ENCODE peak calls at places on chromosome 12, in four cellular contexts. L, Q, W and N are unnamed samples.

GRCh38 chr12:120846721-120847120 is 57.4 kb downstream of the SPPL3 start:
- ATAC-seq in L (no peak), Q (no peak), W (no peak), N (no peak)

GRCh38 chr12:56087220-56087619 is 7.3 kb downstream of the ERBB3 start:
- ATAC-seq in L (peak), Q (peak), W (peak), N (no peak)

GRCh38 chr12:53701518-53702264 is 25.6 kb downstream of the CALCOCO1 start:
- ATAC-seq in L (peak), Q (peak), W (peak), N (peak)

GRCh38 chr12:101594700-101595099 is at the start of gene MYBPC1:
- ATAC-seq in L (peak), Q (no peak), W (peak), N (no peak)

GRCh38 chr12:108635201-108635996 is 1.7 kb upstream of the SELPLG start:
- ATAC-seq in L (no peak), Q (no peak), W (no peak), N (no peak)

GRCh38 chr12:122148657-122149056 is 25.4 kb downstream of the IL31 start:
- ATAC-seq in L (no peak), Q (no peak), W (peak), N (peak)

GRCh38 chr12:102954143-102954542 is 3.3 kb upstream of the ASCL1 start:
- ATAC-seq in L (no peak), Q (no peak), W (no peak), N (no peak)

GRCh38 chr12:53221203-53222076 is 10.6 kb downstream of the RARG start:
- ATAC-seq in L (peak), Q (peak), W (peak), N (peak)

GRCh38 chr12:21353948-21354347 is 18.8 kb upstream of the IAPP start:
- ATAC-seq in L (no peak), Q (no peak), W (no peak), N (no peak)

GRCh38 chr12:91988076-91988475 is 157.6 kb downstream of the BTG1 start:
- ATAC-seq in L (no peak), Q (no peak), W (no peak), N (peak)

GRCh38 chr12:93727195-93727811 is 50.1 kb downstream of the CRADD start:
- ATAC-seq in L (no peak), Q (peak), W (peak), N (peak)

GRCh38 chr12:72178244-72178643 is 93.9 kb upstream of the TRHDE start:
- ATAC-seq in L (no peak), Q (no peak), W (no peak), N (no peak)

GRCh38 chr12:114015851-114016250 is 49.7 kb upstream of the RBM19 start:
- ATAC-seq in L (no peak), Q (no peak), W (no peak), N (no peak)

GRCh38 chr12:89383235-89384049 is 31.1 kb upstream of the DUSP6 start:
- ATAC-seq in L (no peak), Q (no peak), W (peak), N (peak)

GRCh38 chr12:116551952-116552749 is 7.0 kb upstream of the MAP1LC3B2 start:
- ATAC-seq in L (no peak), Q (no peak), W (no peak), N (no peak)

GRCh38 chr12:113504917-113505316 is 33.2 kb upstream of the LHX5 start:
- ATAC-seq in L (no peak), Q (no peak), W (no peak), N (no peak)

GRCh38 chr12:47741340-47741703 is 16.0 kb upstream of the ENDOU start:
- ATAC-seq in L (peak), Q (no peak), W (no peak), N (no peak)

GRCh38 chr12:117015811-117016210 is 83.4 kb downstream of the TESC start:
- ATAC-seq in L (no peak), Q (no peak), W (no peak), N (no peak)

GRCh38 chr12:71195338-71195896 is 37.6 kb upstream of the TSPAN8 start:
- ATAC-seq in L (no peak), Q (no peak), W (no peak), N (no peak)

GRCh38 chr12:114508529-114509129 is 102.7 kb upstream of the TBX5 start:
- ATAC-seq in L (peak), Q (peak), W (peak), N (peak)

GRCh38 chr12:19236656-19237055 is 107.1 kb downstream of the PLEKHA5 start:
- ATAC-seq in L (no peak), Q (no peak), W (no peak), N (no peak)

GRCh38 chr12:12202105-12202504 is 64.7 kb downstream of the LRP6 start:
- ATAC-seq in L (no peak), Q (no peak), W (no peak), N (no peak)

GRCh38 chr12:124774054-124774461 is 89.6 kb downstream of the SCARB1 start:
- ATAC-seq in L (no peak), Q (no peak), W (no peak), N (no peak)

GRCh38 chr12:106066726-106067325 is 71.9 kb downstream of the NUAK1 start:
- ATAC-seq in L (no peak), Q (no peak), W (no peak), N (no peak)

GRCh38 chr12:121578230-121579189 is 2.3 kb downstream of the KDM2B start:
- ATAC-seq in L (no peak), Q (no peak), W (no peak), N (peak)

GRCh38 chr12:32400114-32400672 is 835 bp downstream of the FGD4 start:
- ATAC-seq in L (no peak), Q (peak), W (peak), N (no peak)

GRCh38 chr12:114735680-114736374 is 51.9 kb upstream of the TBX3 start:
- ATAC-seq in L (no peak), Q (no peak), W (no peak), N (no peak)

GRCh38 chr12:69916541-69917270 is 91.7 kb downstream of the MYRFL start:
- ATAC-seq in L (no peak), Q (no peak), W (no peak), N (peak)

GRCh38 chr12:91001306-91001705 is 3.5 kb downstream of the EPYC start:
- ATAC-seq in L (no peak), Q (peak), W (no peak), N (no peak)

GRCh38 chr12:59304077-59304721 is 291.6 kb upstream of the SLC16A7 start:
- ATAC-seq in L (no peak), Q (no peak), W (no peak), N (no peak)

GRCh38 chr12:128817115-128818015 is 6.4 kb downstream of the SLC15A4 start:
- ATAC-seq in L (no peak), Q (peak), W (peak), N (peak)

GRCh38 chr12:105321125-105321524 is 9.4 kb upstream of the C12orf75 start:
- ATAC-seq in L (peak), Q (no peak), W (no peak), N (no peak)

GRCh38 chr12:19082365-19082911 is 47.1 kb upstream of the PLEKHA5 start:
- ATAC-seq in L (no peak), Q (no peak), W (no peak), N (no peak)

GRCh38 chr12:91273542-91273941 is 90.9 kb upstream of the DCN start:
- ATAC-seq in L (no peak), Q (peak), W (no peak), N (peak)

GRCh38 chr12:20602671-20603402 is 92.3 kb upstream of the SLCO1C1 start:
- ATAC-seq in L (no peak), Q (peak), W (peak), N (peak)

GRCh38 chr12:113461666-113462065 is 10.0 kb downstream of the LHX5 start:
- ATAC-seq in L (peak), Q (no peak), W (peak), N (no peak)

GRCh38 chr12:105329926-105330282 is 587 bp upstream of the C12orf75 start:
- ATAC-seq in L (no peak), Q (no peak), W (peak), N (no peak)

GRCh38 chr12:92234533-92234932 is 88.9 kb upstream of the BTG1 start:
- ATAC-seq in L (no peak), Q (no peak), W (no peak), N (no peak)

GRCh38 chr12:114168061-114168460 is 201.9 kb upstream of the RBM19 start:
- ATAC-seq in L (no peak), Q (no peak), W (no peak), N (no peak)

GRCh38 chr12:52186135-52186840 is 5.5 kb downstream of the KRT80 start:
- ATAC-seq in L (peak), Q (no peak), W (peak), N (no peak)

GRCh38 chr12:130286741-130287140 is 50.9 kb upstream of the PIWIL1 start:
- ATAC-seq in L (no peak), Q (no peak), W (no peak), N (no peak)

GRCh38 chr12:130286041-130286440 is 51.6 kb upstream of the PIWIL1 start:
- ATAC-seq in L (no peak), Q (no peak), W (no peak), N (no peak)

GRCh38 chr12:130280226-130280625 is 57.5 kb upstream of the PIWIL1 start:
- ATAC-seq in L (no peak), Q (no peak), W (no peak), N (no peak)

GRCh38 chr12:130281157-130281799 is 56.4 kb upstream of the PIWIL1 start:
- ATAC-seq in L (peak), Q (peak), W (peak), N (no peak)
- TF ChIP-seq CTCF in L (no peak), Q (peak), W (peak), N (no peak)

DNA sequence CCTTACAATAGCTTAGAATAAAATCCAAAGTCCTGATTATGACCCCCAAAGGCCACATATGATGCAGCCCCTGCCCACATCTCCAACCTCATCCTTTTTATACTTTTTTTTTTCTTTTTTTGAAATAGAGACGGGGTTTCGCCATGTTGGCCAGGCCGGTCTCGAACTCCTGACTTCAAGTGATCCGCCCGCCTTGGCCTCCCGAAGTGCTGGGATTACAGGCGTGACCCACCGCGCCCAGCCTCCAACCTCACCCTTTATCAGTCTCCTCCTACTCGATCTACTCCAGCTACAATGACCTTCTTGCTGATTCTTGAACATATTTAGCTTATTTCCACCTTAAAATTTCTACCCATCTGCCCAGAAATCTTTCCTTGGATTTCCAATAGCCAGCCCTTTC is 1.2 kb upstream of the MAPKAPK5 start:
- ATAC-seq in L (no peak), Q (no peak), W (no peak), N (no peak)
- TF ChIP-seq POLR2A in L (no peak), Q (no peak), W (no peak), N (no peak)

GRCh38 chr12:133080051-133080618 is 588 bp upstream of the ZNF140 start:
- ATAC-seq in L (no peak), Q (peak), W (peak), N (peak)
- TF ChIP-seq CTCF in L (no peak), Q (no peak), W (no peak), N (no peak)

GRCh38 chr12:49744363-49744885 is 3.1 kb downstream of the TMBIM6 start:
- ATAC-seq in L (no peak), Q (no peak), W (no peak), N (no peak)

GRCh38 chr12:49740930-49741881 is at the start of gene TMBIM6:
- ATAC-seq in L (peak), Q (peak), W (peak), N (peak)

GRCh38 chr12:49741882-49742620 is 694 bp downstream of the TMBIM6 start:
- ATAC-seq in L (peak), Q (peak), W (peak), N (peak)
- TF ChIP-seq POLR2A in L (no peak), Q (no peak), W (no peak), N (no peak)